ENCODE peak calls at places on chromosomes 3 and 15, in ten cellular contexts. Y is PC-9; S is psoas muscle; T is epithelial cell of esophagus; V is AG04449; U is progenitor cell of endocrine pancreas; C is B cell; X is type B pancreatic cell; M is IMR-90; A is activated CD8-positive, alpha-beta T cell treated with anti-CD3 and anti-CD28 coated beads for 36 hours. H is an unnamed sample.

GRCh38 chr3:48352546-48352945 is 19.1 kb upstream of the SPINK8 start:
- DNase-seq in Y (no peak), S (no peak), T (peak), V (no peak), U (no peak), C (no peak), X (no peak), M (no peak), A (no peak), H (no peak)

GRCh38 chr3:115913069-115913686 is 289.9 kb downstream of the GAP43 start:
- DNase-seq in Y (no peak), S (no peak), T (peak), V (no peak), U (no peak), C (no peak), X (no peak), M (peak), A (no peak), H (no peak)

GRCh38 chr3:196193738-196194541 is 17.3 kb downstream of the ZDHHC19 start:
- DNase-seq in Y (peak), S (peak), T (no peak), V (no peak), U (no peak), C (no peak), X (no peak), M (no peak), A (no peak), H (peak)

GRCh38 chr3:133161666-133162065 is 123.5 kb downstream of the TMEM108 start:
- DNase-seq in Y (no peak), S (no peak), T (no peak), V (no peak), U (no peak), C (no peak), X (no peak), M (no peak), A (no peak), H (no peak)

GRCh38 chr15:70140543-70141375 is 43.0 kb upstream of the TLE3 start:
- DNase-seq in Y (no peak), S (no peak), T (peak), V (no peak), U (no peak), C (peak), X (no peak), M (peak), A (peak), H (no peak)

GRCh38 chr15:70281261-70281810 is 183.6 kb upstream of the TLE3 start:
- DNase-seq in Y (no peak), S (no peak), T (no peak), V (no peak), U (no peak), C (no peak), X (no peak), M (no peak), A (no peak), H (no peak)

GRCh38 chr3:42802876-42803799 is 1.2 kb downstream of the HIGD1A start:
- DNase-seq in Y (no peak), S (no peak), T (peak), V (no peak), U (no peak), C (no peak), X (no peak), M (peak), A (peak), H (no peak)

GRCh38 chr3:134900482-134900881 is 105.4 kb downstream of the EPHB1 start:
- DNase-seq in Y (no peak), S (no peak), T (no peak), V (no peak), U (no peak), C (no peak), X (no peak), M (no peak), A (no peak), H (no peak)

GRCh38 chr15:76337739-76338554 is 1.4 kb downstream of the ISL2 start:
- DNase-seq in Y (no peak), S (no peak), T (no peak), V (no peak), U (peak), C (peak), X (no peak), M (no peak), A (peak), H (no peak)

GRCh38 chr3:159841766-159842165 is 146.9 kb upstream of the IL12A start:
- DNase-seq in Y (no peak), S (no peak), T (no peak), V (no peak), U (no peak), C (no peak), X (no peak), M (no peak), A (no peak), H (no peak)

GRCh38 chr3:101976473-101976872 is 127.2 kb downstream of the NFKBIZ start:
- DNase-seq in Y (peak), S (no peak), T (no peak), V (no peak), U (no peak), C (no peak), X (no peak), M (no peak), A (no peak), H (no peak)

GRCh38 chr3:64377942-64378341 is 152.7 kb upstream of the PRICKLE2 start:
- DNase-seq in Y (no peak), S (no peak), T (no peak), V (no peak), U (no peak), C (no peak), X (no peak), M (no peak), A (no peak), H (no peak)

GRCh38 chr15:75625542-75626347 is at the start of gene SNUPN:
- DNase-seq in Y (peak), S (peak), T (peak), V (no peak), U (peak), C (peak), X (peak), M (peak), A (peak), H (peak)

DNA sequence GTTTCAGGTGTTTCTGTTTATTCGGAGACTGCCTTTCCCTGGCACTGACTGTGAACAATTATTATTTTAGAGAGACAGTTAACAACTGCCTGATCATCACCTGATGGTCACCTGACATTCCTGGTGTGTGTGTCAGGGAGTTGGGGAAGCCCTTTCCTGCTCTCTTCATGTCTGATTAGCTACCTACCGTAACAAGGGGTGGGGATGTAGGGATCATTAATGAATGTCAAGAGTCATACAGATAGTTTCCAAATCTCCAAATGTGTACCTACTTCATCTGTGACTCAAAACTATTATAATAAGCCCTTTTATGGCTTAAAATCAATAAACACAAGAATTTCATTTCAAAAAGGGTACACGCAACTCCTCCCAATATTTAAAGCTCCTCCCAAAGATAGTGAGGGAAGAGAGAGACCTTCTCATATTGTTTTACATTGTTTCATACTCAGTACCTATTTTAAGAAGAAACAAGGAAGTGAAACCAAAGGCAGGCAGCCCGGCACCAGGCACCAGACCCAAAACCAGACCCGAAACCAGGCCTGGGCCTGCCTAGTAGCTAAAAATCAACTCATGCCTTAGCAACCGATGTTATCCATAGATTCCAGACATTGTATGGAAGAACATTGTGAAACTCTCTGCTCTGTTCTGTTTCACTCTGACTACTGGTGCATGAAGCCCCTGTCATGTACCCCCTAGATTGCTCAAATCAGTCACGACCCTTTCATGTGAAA is 844.9 kb upstream of the ALCAM start:
- DNase-seq in Y (no peak), S (no peak), T (peak), V (no peak), U (no peak), C (no peak), X (no peak), M (no peak), A (no peak), H (peak)
- TF ChIP-seq CTCF in Y (no peak), S (no peak), T (no peak), V (no peak), U (no peak), C (no peak), X (no peak), M (no peak), A (no peak), H (no peak)

GRCh38 chr3:163261618-163262017 is 1765.0 kb downstream of the OTOL1 start:
- DNase-seq in Y (no peak), S (no peak), T (no peak), V (no peak), U (no peak), C (no peak), X (no peak), M (no peak), A (no peak), H (no peak)
- TF ChIP-seq CTCF in Y (no peak), S (no peak), T (no peak), V (no peak), U (no peak), C (no peak), X (no peak), M (no peak), A (no peak), H (no peak)

GRCh38 chr3:69309810-69310209 is 76.1 kb downstream of the FRMD4B start:
- DNase-seq in Y (no peak), S (no peak), T (peak), V (no peak), U (no peak), C (no peak), X (no peak), M (peak), A (no peak), H (no peak)
- TF ChIP-seq CTCF in Y (no peak), S (peak), T (peak), V (peak), U (peak), C (no peak), X (peak), M (peak), A (no peak), H (peak)

DNA sequence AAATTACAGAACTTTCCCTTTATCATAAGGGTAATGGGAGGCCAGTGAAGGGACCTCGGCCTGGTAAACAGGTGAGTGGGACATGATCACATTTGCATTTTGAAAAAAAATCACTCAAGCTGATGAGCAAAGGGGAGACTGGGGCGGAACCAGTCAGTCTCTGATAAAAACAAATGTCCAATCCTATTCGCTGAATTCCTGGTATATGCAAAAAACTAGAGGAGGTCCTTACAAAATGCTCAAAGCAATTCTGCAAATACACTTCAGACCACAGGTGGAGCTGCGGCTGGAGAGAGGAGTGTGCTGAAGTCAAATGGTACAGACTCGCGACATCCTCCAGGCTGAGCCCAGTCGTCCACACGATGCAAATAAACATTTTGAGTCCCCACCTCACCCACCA is 166.7 kb downstream of the FOXP1 start:
- DNase-seq in Y (no peak), S (no peak), T (no peak), V (no peak), U (no peak), C (no peak), X (no peak), M (no peak), A (peak), H (no peak)
- TF ChIP-seq CTCF in Y (no peak), S (no peak), T (peak), V (no peak), U (peak), C (peak), X (peak), M (no peak), A (peak), H (no peak)